ENCODE peak calls at places on chromosomes 6 and 20, in five cellular contexts. U is adrenal gland, H is left ventricle myocardium inferior, J is pancreas, N is IMR-90. Z is an unnamed sample. For H3K9me3, the result is how much of the 10 kb centered on the place peaks cover.

GRCh38 chr6:3585320-3585935 is 128.6 kb upstream of the SLC22A23 start:
- DNase-seq in U (no peak), H (no peak), J (no peak), N (peak), Z (no peak)

GRCh38 chr6:142993977-142994376 is 49.0 kb upstream of the HIVEP2 start:
- DNase-seq in U (no peak), H (no peak), J (no peak), N (no peak), Z (no peak)

GRCh38 chr6:106188104-106188794 is 102.1 kb downstream of the PRDM1 start:
- DNase-seq in U (no peak), H (no peak), J (no peak), N (no peak), Z (no peak)

GRCh38 chr20:7294816-7295360 is 527.4 kb downstream of the BMP2 start:
- DNase-seq in U (no peak), H (no peak), J (no peak), N (no peak), Z (no peak)

GRCh38 chr6:109853426-109853825 is 124.7 kb upstream of the GPR6 start:
- DNase-seq in U (no peak), H (no peak), J (no peak), N (no peak), Z (no peak)

GRCh38 chr20:49372095-49372734 is 94.4 kb upstream of the ZNFX1 start:
- DNase-seq in U (no peak), H (no peak), J (no peak), N (no peak), Z (no peak)

GRCh38 chr6:118551063-118551672 is 3.1 kb downstream of the PLN start:
- DNase-seq in U (no peak), H (no peak), J (no peak), N (peak), Z (no peak)

GRCh38 chr20:44714701-44715494 is at the start of gene CCN5:
- DNase-seq in U (peak), H (peak), J (peak), N (peak), Z (peak)

GRCh38 chr6:73695619-73696421 is at the start of gene CD109:
- DNase-seq in U (no peak), H (peak), J (peak), N (peak), Z (peak)

GRCh38 chr20:45897692-45898091 is 6.6 kb downstream of the CTSA start:
- DNase-seq in U (no peak), H (no peak), J (no peak), N (no peak), Z (no peak)

GRCh38 chr6:2448826-2449571 is 203.6 kb upstream of the GMDS start:
- DNase-seq in U (peak), H (no peak), J (no peak), N (peak), Z (no peak)

GRCh38 chr6:149031545-149032317 is 284.9 kb downstream of the UST start:
- DNase-seq in U (peak), H (no peak), J (no peak), N (peak), Z (no peak)

GRCh38 chr6:70724524-70724923 is 56.8 kb downstream of the SMAP1 start:
- DNase-seq in U (no peak), H (no peak), J (no peak), N (no peak), Z (no peak)

GRCh38 chr6:82084324-82084920 is 163.1 kb downstream of the IBTK start:
- DNase-seq in U (no peak), H (no peak), J (no peak), N (no peak), Z (no peak)

GRCh38 chr20:53547664-53548239 is 45.9 kb downstream of the ZNF217 start:
- DNase-seq in U (peak), H (no peak), J (no peak), N (peak), Z (peak)

GRCh38 chr20:50040432-50041237 is 57.9 kb downstream of the SNAI1 start:
- DNase-seq in U (no peak), H (no peak), J (no peak), N (no peak), Z (no peak)

GRCh38 chr6:128807577-128807976 is 75.4 kb upstream of the LAMA2 start:
- DNase-seq in U (no peak), H (no peak), J (no peak), N (peak), Z (no peak)

GRCh38 chr6:10412948-10413849 is 1.7 kb downstream of the TFAP2A start:
- DNase-seq in U (no peak), H (no peak), J (peak), N (no peak), Z (no peak)

GRCh38 chr6:135390450-135390849 is 107.1 kb downstream of the AHI1 start:
- DNase-seq in U (no peak), H (no peak), J (no peak), N (no peak), Z (no peak)

GRCh38 chr6:140178550-140179334 is 804.3 kb upstream of the CITED2 start:
- DNase-seq in U (no peak), H (no peak), J (no peak), N (peak), Z (no peak)

GRCh38 chr6:43186019-43186418 is 4.0 kb downstream of the CUL9 start:
- DNase-seq in U (no peak), H (no peak), J (no peak), N (no peak), Z (peak)

GRCh38 chr20:56689852-56690485 is 60.9 kb downstream of the TFAP2C start:
- DNase-seq in U (no peak), H (no peak), J (no peak), N (no peak), Z (no peak)

GRCh38 chr6:77440206-77440976 is 22.9 kb downstream of the HTR1B start:
- DNase-seq in U (no peak), H (no peak), J (no peak), N (peak), Z (no peak)

GRCh38 chr20:6079011-6079410 is 25.2 kb upstream of the LRRN4 start:
- DNase-seq in U (no peak), H (no peak), J (no peak), N (no peak), Z (no peak)

GRCh38 chr6:56714982-56715456 is 72.3 kb upstream of the DST start:
- DNase-seq in U (no peak), H (no peak), J (no peak), N (peak), Z (no peak)

GRCh38 chr20:57988828-57989227 is 239.6 kb downstream of the ANKRD60 start:
- DNase-seq in U (no peak), H (no peak), J (no peak), N (no peak), Z (no peak)

GRCh38 chr20:57993738-57994431 is 234.6 kb downstream of the ANKRD60 start:
- DNase-seq in U (no peak), H (no peak), J (peak), N (no peak), Z (no peak)

GRCh38 chr20:57988422-57988821 is 240.0 kb downstream of the ANKRD60 start:
- DNase-seq in U (no peak), H (no peak), J (no peak), N (no peak), Z (no peak)

GRCh38 chr20:57990396-57990987 is 238.0 kb downstream of the ANKRD60 start:
- DNase-seq in U (no peak), H (no peak), J (no peak), N (no peak), Z (no peak)

GRCh38 chr20:57991211-57991841 is 237.1 kb downstream of the ANKRD60 start:
- DNase-seq in U (no peak), H (no peak), J (peak), N (no peak), Z (no peak)
- TF ChIP-seq CTCF in U (no peak), H (no peak), J (no peak), N (no peak), Z (no peak)

GRCh38 chr6:51913265-51913664 is 174.1 kb downstream of the PKHD1 start:
- DNase-seq in U (no peak), H (no peak), J (no peak), N (no peak), Z (no peak)
- H3K27ac ChIP-seq in U (no peak), H (no peak), J (no peak), N (no peak), Z (no peak)

GRCh38 chr20:62387219-62387913 is 463 bp downstream of the RPS21 start:
- DNase-seq in U (no peak), H (no peak), J (no peak), N (no peak), Z (no peak)
- H3K9me3 ChIP-seq in U (under half), H (under half), J (under half), N (under half), Z (under half)

GRCh38 chr6:154656660-154657059 is 76.6 kb upstream of the SCAF8 start:
- DNase-seq in U (no peak), H (no peak), J (no peak), N (no peak), Z (no peak)

GRCh38 chr6:154661751-154662150 is 71.5 kb upstream of the SCAF8 start:
- DNase-seq in U (no peak), H (no peak), J (no peak), N (no peak), Z (no peak)
- TF ChIP-seq CTCF in U (no peak), H (no peak), J (no peak), N (no peak), Z (no peak)

GRCh38 chr6:29800254-29800653 is 27.4 kb upstream of the HLA-G start:
- DNase-seq in U (no peak), H (no peak), J (no peak), N (no peak), Z (no peak)

GRCh38 chr6:29793796-29794195 is 33.8 kb upstream of the HLA-G start:
- DNase-seq in U (no peak), H (no peak), J (no peak), N (no peak), Z (peak)

GRCh38 chr6:29797120-29797519 is 30.5 kb upstream of the HLA-G start:
- DNase-seq in U (no peak), H (no peak), J (no peak), N (peak), Z (peak)

GRCh38 chr6:29796026-29796425 is 31.6 kb upstream of the HLA-G start:
- DNase-seq in U (no peak), H (no peak), J (no peak), N (no peak), Z (no peak)

GRCh38 chr6:29797966-29798365 is 29.7 kb upstream of the HLA-G start:
- DNase-seq in U (no peak), H (no peak), J (no peak), N (no peak), Z (no peak)
- H3K27ac ChIP-seq in U (no peak), H (no peak), J (no peak), N (no peak), Z (no peak)

GRCh38 chr6:156577749-156578148 is 199.4 kb upstream of the ARID1B start:
- DNase-seq in U (no peak), H (no peak), J (no peak), N (no peak), Z (no peak)
- H3K9me3 ChIP-seq in U (under half), H (half or more), J (under half), N (under half), Z (under half)

GRCh38 chr6:120147218-120147871 is 797.8 kb upstream of the MAN1A1 start:
- DNase-seq in U (no peak), H (no peak), J (peak), N (no peak), Z (peak)
- TF ChIP-seq CTCF in U (no peak), H (no peak), J (no peak), N (no peak), Z (no peak)

Z was measured in tibial artery.